ENCODE peak calls at places on chromosome 20, in ten cellular contexts. Y, A, H, X, P, I, F, U, D and B are unnamed samples.

GRCh38 chr20:57647006-57647932 is 27.0 kb upstream of the ZBP1 start:
- DNase-seq in Y (no peak), A (no peak), H (no peak), X (no peak), P (no peak), I (no peak), F (no peak), U (no peak), D (no peak), B (no peak)

GRCh38 chr20:24763386-24764026 is 185.6 kb upstream of the CST7 start:
- DNase-seq in Y (no peak), A (no peak), H (no peak), X (no peak), P (no peak), I (no peak), F (no peak), U (no peak), D (no peak), B (no peak)

GRCh38 chr20:32457476-32457986 is 99.4 kb downstream of the ASXL1 start:
- DNase-seq in Y (no peak), A (no peak), H (peak), X (peak), P (peak), I (peak), F (no peak), U (no peak), D (peak), B (peak)

GRCh38 chr20:45993197-45993951 is 15.3 kb upstream of the MMP9 start:
- DNase-seq in Y (peak), A (no peak), H (no peak), X (no peak), P (peak), I (no peak), F (no peak), U (peak), D (no peak), B (no peak)

GRCh38 chr20:52975024-52975732 is 3.0 kb downstream of the TSHZ2 start:
- DNase-seq in Y (no peak), A (no peak), H (no peak), X (no peak), P (no peak), I (peak), F (no peak), U (no peak), D (peak), B (no peak)

GRCh38 chr20:1177680-1178079 is 7.1 kb downstream of the TMEM74B start:
- DNase-seq in Y (peak), A (no peak), H (no peak), X (no peak), P (peak), I (no peak), F (no peak), U (no peak), D (no peak), B (no peak)

GRCh38 chr20:63275825-63276224 is 3.2 kb downstream of the ARFGAP1 start:
- DNase-seq in Y (no peak), A (no peak), H (no peak), X (no peak), P (no peak), I (no peak), F (no peak), U (no peak), D (no peak), B (no peak)

GRCh38 chr20:37519508-37520416 is 1.3 kb upstream of the NNAT start:
- DNase-seq in Y (no peak), A (no peak), H (no peak), X (no peak), P (no peak), I (peak), F (no peak), U (no peak), D (peak), B (peak)

GRCh38 chr20:16781496-16781895 is 33.3 kb downstream of the OTOR start:
- DNase-seq in Y (no peak), A (no peak), H (no peak), X (no peak), P (no peak), I (no peak), F (no peak), U (no peak), D (no peak), B (no peak)

GRCh38 chr20:33981347-33981746 is 12.4 kb upstream of the RALY start:
- DNase-seq in Y (no peak), A (no peak), H (no peak), X (no peak), P (no peak), I (no peak), F (no peak), U (no peak), D (no peak), B (no peak)

GRCh38 chr20:48681201-48681881 is 146.5 kb downstream of the PREX1 start:
- DNase-seq in Y (no peak), A (no peak), H (no peak), X (no peak), P (no peak), I (no peak), F (no peak), U (no peak), D (no peak), B (no peak)

GRCh38 chr20:21522479-21523397 is 8.9 kb upstream of the NKX2-2 start:
- DNase-seq in Y (no peak), A (no peak), H (no peak), X (no peak), P (no peak), I (peak), F (no peak), U (no peak), D (peak), B (peak)

GRCh38 chr20:7893019-7893730 is 47.1 kb downstream of the HAO1 start:
- DNase-seq in Y (no peak), A (no peak), H (no peak), X (no peak), P (no peak), I (no peak), F (no peak), U (no peak), D (no peak), B (no peak)

GRCh38 chr20:17807670-17808069 is 107.9 kb downstream of the BANF2 start:
- DNase-seq in Y (peak), A (no peak), H (no peak), X (no peak), P (no peak), I (no peak), F (no peak), U (no peak), D (no peak), B (no peak)

GRCh38 chr20:58832442-58832841 is 18.3 kb downstream of the GNAS-AS1 start:
- DNase-seq in Y (peak), A (no peak), H (no peak), X (no peak), P (no peak), I (no peak), F (no peak), U (no peak), D (no peak), B (no peak)

GRCh38 chr20:64226686-64227576 is 28.6 kb upstream of the PCMTD2 start:
- DNase-seq in Y (no peak), A (no peak), H (no peak), X (no peak), P (no peak), I (no peak), F (peak), U (no peak), D (no peak), B (no peak)

GRCh38 chr20:63769891-63770474 is 30.4 kb downstream of the SLC2A4RG start:
- DNase-seq in Y (no peak), A (no peak), H (no peak), X (no peak), P (no peak), I (no peak), F (no peak), U (no peak), D (no peak), B (no peak)

GRCh38 chr20:33273117-33273851 is 9.7 kb upstream of the BPIFB1 start:
- DNase-seq in Y (no peak), A (no peak), H (no peak), X (no peak), P (no peak), I (no peak), F (no peak), U (no peak), D (no peak), B (no peak)

GRCh38 chr20:10474606-10475184 is 39.6 kb downstream of the SLX4IP start:
- DNase-seq in Y (no peak), A (no peak), H (no peak), X (peak), P (no peak), I (no peak), F (no peak), U (peak), D (no peak), B (no peak)

GRCh38 chr20:47272893-47273590 is 83.5 kb downstream of the ZMYND8 start:
- DNase-seq in Y (peak), A (no peak), H (peak), X (no peak), P (peak), I (peak), F (peak), U (peak), D (peak), B (peak)

GRCh38 chr20:49851991-49852390 is 39.4 kb downstream of the SLC9A8 start:
- DNase-seq in Y (no peak), A (no peak), H (no peak), X (no peak), P (no peak), I (no peak), F (no peak), U (no peak), D (no peak), B (no peak)

GRCh38 chr20:64044484-64045247 is 4.8 kb downstream of the SOX18 start:
- DNase-seq in Y (peak), A (no peak), H (no peak), X (no peak), P (peak), I (no peak), F (no peak), U (no peak), D (no peak), B (no peak)

GRCh38 chr20:41175201-41175651 is 37.9 kb downstream of the PLCG1 start:
- DNase-seq in Y (no peak), A (no peak), H (no peak), X (no peak), P (no peak), I (no peak), F (no peak), U (no peak), D (no peak), B (no peak)

GRCh38 chr20:63712191-63712590 is 4.4 kb downstream of the ZGPAT start:
- DNase-seq in Y (no peak), A (no peak), H (no peak), X (no peak), P (no peak), I (no peak), F (no peak), U (no peak), D (no peak), B (no peak)

GRCh38 chr20:14384411-14384810 is 47.0 kb upstream of the FLRT3 start:
- DNase-seq in Y (no peak), A (no peak), H (no peak), X (no peak), P (no peak), I (no peak), F (no peak), U (no peak), D (no peak), B (no peak)